ENCODE peak calls at places on chromosomes 4 and X, in six cellular contexts. Q, Y, E, R, M and W are unnamed samples.

GRCh38 chrX:55695227-55696018 is 22.1 kb upstream of the RRAGB start:
- DNase-seq in Q (no peak), Y (no peak), E (no peak), R (no peak), M (no peak), W (no peak)

GRCh38 chr4:6915041-6916005 is 5.7 kb downstream of the TBC1D14 start:
- DNase-seq in Q (no peak), Y (no peak), E (no peak), R (no peak), M (no peak), W (peak)

GRCh38 chr4:145231906-145232700 is 51.7 kb upstream of the OTUD4 start:
- DNase-seq in Q (peak), Y (no peak), E (no peak), R (no peak), M (no peak), W (no peak)

GRCh38 chrX:77087529-77088169 is 359.5 kb upstream of the FGF16 start:
- DNase-seq in Q (peak), Y (no peak), E (no peak), R (no peak), M (peak), W (no peak)

GRCh38 chrX:44072631-44073030 is 99.4 kb upstream of the NDP start:
- DNase-seq in Q (no peak), Y (no peak), E (no peak), R (no peak), M (no peak), W (no peak)

GRCh38 chr4:110622841-110623709 is at the start of gene PITX2:
- DNase-seq in Q (peak), Y (no peak), E (peak), R (peak), M (no peak), W (peak)

GRCh38 chr4:155759372-155760252 is 791 bp downstream of the GUCY1B1 start:
- DNase-seq in Q (no peak), Y (no peak), E (peak), R (peak), M (peak), W (peak)

GRCh38 chr4:121180558-121180957 is 16.4 kb upstream of the TNIP3 start:
- DNase-seq in Q (no peak), Y (no peak), E (no peak), R (no peak), M (no peak), W (no peak)

GRCh38 chr4:88585908-88586307 is 6.4 kb upstream of the HERC3 start:
- DNase-seq in Q (no peak), Y (no peak), E (no peak), R (no peak), M (no peak), W (no peak)

GRCh38 chrX:40104649-40105015 is 6.9 kb upstream of the BCOR start:
- DNase-seq in Q (no peak), Y (peak), E (peak), R (no peak), M (peak), W (no peak)

GRCh38 chr4:147580396-147580795 is 36.8 kb upstream of the TMEM184C start:
- DNase-seq in Q (no peak), Y (no peak), E (no peak), R (no peak), M (no peak), W (no peak)